ENCODE peak calls at places on chromosomes 11 and 22, in seven cellular contexts. V is fibroblast of mammary gland, N is thoracic aorta, C is cardiac fibroblast, F is right atrium auricular region, U is uterus, M is LNCaP clone FGC. Z is an unnamed sample.

GRCh38 chr11:2301631-2302272 is at the start of the genes C11orf21 and TSPAN32:
- DNase-seq in V (no peak), N (no peak), C (peak; percentile 69), F (peak; percentile 59), U (no peak), M (no peak), Z (peak; percentile 32)

GRCh38 chr11:394034-394857 is at the start of gene PKP3:
- DNase-seq in V (peak; percentile 72), N (no peak), C (peak; percentile 50), F (no peak), U (no peak), M (peak; percentile 84), Z (peak; percentile 36)

GRCh38 chr11:46210133-46210636 is 67.3 kb upstream of the CREB3L1 start:
- DNase-seq in V (peak; percentile 87), N (no peak), C (peak; percentile 83), F (no peak), U (no peak), M (no peak), Z (peak; percentile 87)

GRCh38 chr22:45328822-45329535 is 19.2 kb downstream of the FAM118A start:
- DNase-seq in V (no peak), N (no peak), C (no peak), F (no peak), U (no peak), M (no peak), Z (no peak)

GRCh38 chr11:47139878-47140277 is 36.8 kb downstream of the ARFGAP2 start:
- DNase-seq in V (no peak), N (no peak), C (no peak), F (no peak), U (no peak), M (no peak), Z (no peak)

GRCh38 chr11:80383655-80384054 is 942.8 kb upstream of the TENM4 start:
- DNase-seq in V (no peak), N (no peak), C (no peak), F (no peak), U (no peak), M (no peak), Z (no peak)

GRCh38 chr22:39574779-39575551 is 4.4 kb downstream of the CACNA1I start:
- DNase-seq in V (peak; percentile 93), N (no peak), C (peak; percentile 50), F (no peak), U (no peak), M (no peak), Z (peak; percentile 66)

GRCh38 chr11:17036666-17037658 is 22.7 kb upstream of the PLEKHA7 start:
- DNase-seq in V (peak; percentile 5), N (no peak), C (no peak), F (no peak), U (no peak), M (no peak), Z (no peak)

GRCh38 chr11:122853971-122854446 is 15.7 kb downstream of the CRTAM start:
- DNase-seq in V (peak; percentile 86), N (no peak), C (peak; percentile 87), F (peak; percentile 61), U (peak; percentile 54), M (peak; percentile 48), Z (peak; percentile 89)

GRCh38 chr11:60926500-60926899 is 2.2 kb downstream of the TMEM132A start:
- DNase-seq in V (no peak), N (no peak), C (no peak), F (no peak), U (no peak), M (no peak), Z (no peak)

GRCh38 chr22:22462813-22463567 is 45.6 kb downstream of the ZNF280B start:
- DNase-seq in V (peak; percentile 14), N (no peak), C (no peak), F (no peak), U (no peak), M (no peak), Z (no peak)

DNA sequence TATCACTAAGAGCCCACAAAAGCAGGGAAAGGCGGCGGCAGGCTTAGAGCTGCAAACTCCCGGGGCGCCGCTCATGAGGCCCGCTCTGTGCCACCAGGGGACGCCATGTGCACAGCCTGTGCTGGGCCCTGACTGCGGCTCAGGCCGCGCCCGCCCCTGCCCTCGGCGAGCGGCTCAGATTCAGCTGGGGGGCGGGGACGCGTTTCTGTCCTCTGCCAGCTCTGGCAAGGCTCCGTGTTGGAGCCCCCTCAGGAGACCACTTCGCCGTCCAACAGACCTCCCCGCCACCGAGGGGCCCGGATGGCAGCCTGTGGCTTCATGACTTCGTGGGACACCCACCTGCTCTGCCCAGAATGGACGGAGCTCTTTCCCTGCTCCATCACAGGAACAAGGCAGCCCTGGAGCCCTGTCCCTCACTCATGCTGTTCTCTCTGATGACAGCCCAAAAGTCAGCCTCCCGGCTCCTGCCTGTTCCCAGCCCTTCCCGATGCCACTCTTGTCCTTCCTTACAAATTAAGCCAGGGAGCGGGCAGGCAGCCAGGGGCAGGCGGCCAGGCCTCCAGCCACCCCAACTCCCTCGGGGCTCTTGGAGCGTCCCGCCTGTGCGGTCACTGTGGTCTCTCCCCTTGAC is 69.1 kb downstream of the NAT10 start:
- DNase-seq in V (peak; percentile 60), N (peak; percentile 37), C (peak; percentile 75), F (peak; percentile 84), U (peak; percentile 81), M (no peak), Z (peak; percentile 73)
- H3K4me3 ChIP-seq in V (peak overlapping the region; percentile 36), N (peak overlapping the region; percentile 70), C (peak overlapping the region; percentile 21), F (peak overlapping the region; percentile 33), U (no peak overlapping the region), M (peak overlapping the region; percentile 29), Z (peak overlapping the region; percentile 36)

GRCh38 chr11:8785998-8786397 is 103.4 kb downstream of the RPL27A start:
- DNase-seq in V (no peak), N (no peak), C (no peak), F (no peak), U (no peak), M (no peak), Z (no peak)

GRCh38 chr11:8788616-8789015 is 106.0 kb downstream of the RPL27A start:
- DNase-seq in V (no peak), N (no peak), C (no peak), F (no peak), U (no peak), M (no peak), Z (no peak)

GRCh38 chr11:8785457-8785856 is 102.9 kb downstream of the RPL27A start:
- DNase-seq in V (no peak), N (no peak), C (no peak), F (no peak), U (no peak), M (no peak), Z (no peak)

GRCh38 chr11:8787372-8787771 is 104.8 kb downstream of the RPL27A start:
- DNase-seq in V (no peak), N (no peak), C (no peak), F (no peak), U (peak; percentile 82), M (peak; percentile 52), Z (no peak)

DNA sequence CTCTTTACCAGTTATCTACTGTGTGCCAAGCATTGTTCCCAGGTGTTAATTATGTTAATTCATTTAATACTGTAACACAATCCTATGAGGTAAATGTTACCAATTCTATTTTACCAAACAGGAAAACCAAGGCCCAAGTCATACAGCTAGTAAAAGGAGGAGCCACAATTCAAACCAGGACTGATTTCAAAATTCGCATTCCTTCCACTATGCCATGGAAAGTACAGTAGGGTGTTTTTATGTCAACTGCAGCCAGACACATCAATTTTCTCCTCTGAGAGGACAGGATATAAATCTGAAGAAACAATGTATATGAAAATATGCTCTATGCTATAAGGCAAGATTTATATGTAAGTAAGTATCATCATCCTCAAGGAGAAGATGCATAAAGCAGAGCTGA is 104.3 kb downstream of the RPL27A start:
- DNase-seq in V (no peak), N (no peak), C (peak; percentile 45), F (no peak), U (no peak), M (no peak), Z (peak; percentile 52)
- TF ChIP-seq CTCF in V (peak; percentile 33), N (no peak), C (no peak), F (no peak), U (no peak), M (no peak), Z (peak; percentile 34)

GRCh38 chr11:123945132-123945531 is 1.5 kb upstream of the OR6T1 start:
- DNase-seq in V (no peak), N (no peak), C (no peak), F (no peak), U (no peak), M (no peak), Z (no peak)

GRCh38 chr11:123939317-123939716 is at the start of gene OR4D5:
- DNase-seq in V (no peak), N (no peak), C (no peak), F (no peak), U (no peak), M (no peak), Z (no peak)

GRCh38 chr11:123943738-123944137 is at the start of gene OR6T1:
- DNase-seq in V (no peak), N (no peak), C (no peak), F (no peak), U (no peak), M (no peak), Z (no peak)

DNA sequence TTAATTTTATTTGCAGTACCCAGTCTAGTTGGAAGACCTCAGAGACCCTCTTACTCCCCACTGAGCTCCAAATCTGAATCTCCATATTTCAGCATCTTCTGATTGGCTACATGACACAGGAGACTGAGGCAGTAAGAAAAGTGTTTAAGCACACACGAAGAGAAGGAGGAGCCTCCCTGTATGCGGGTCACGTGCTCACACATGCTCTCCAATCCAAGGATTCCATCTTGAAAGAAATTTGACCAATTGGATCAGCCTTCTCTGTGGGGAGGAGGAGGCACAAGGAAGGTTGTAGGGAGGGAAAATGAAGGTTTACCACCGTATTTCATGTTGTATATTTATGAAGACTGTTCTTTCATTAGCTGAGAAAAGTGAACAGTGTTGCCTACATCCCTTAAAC is 1.2 kb downstream of the OR6T1 start:
- DNase-seq in V (no peak), N (no peak), C (no peak), F (no peak), U (no peak), M (no peak), Z (no peak)
- H3K4me3 ChIP-seq in V (no peak overlapping the region), N (no peak overlapping the region), C (no peak overlapping the region), F (no peak overlapping the region), U (no peak overlapping the region), M (no peak overlapping the region), Z (no peak overlapping the region)

DNA sequence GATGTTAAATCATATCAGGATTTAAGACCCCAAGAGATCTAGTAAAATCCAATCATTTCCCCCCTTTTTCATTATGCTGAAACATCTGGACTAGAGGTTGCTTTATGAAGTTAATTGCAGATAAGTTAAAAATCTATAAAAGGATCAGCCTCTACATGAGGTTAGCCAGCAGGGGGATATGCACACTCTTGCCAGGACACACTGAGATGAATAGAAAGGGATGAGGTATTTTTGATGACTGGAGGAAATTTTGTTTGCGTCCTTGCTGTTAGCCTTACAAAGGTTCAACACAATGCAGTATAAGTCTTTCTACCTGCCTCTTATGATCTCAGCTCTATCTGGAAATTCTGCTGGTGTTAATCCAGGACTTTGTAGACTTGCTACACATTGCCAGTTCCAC is 1034.3 kb downstream of the LRRC4C start:
- DNase-seq in V (no peak), N (no peak), C (no peak), F (no peak), U (no peak), M (no peak), Z (no peak)
- TF ChIP-seq CTCF in V (no peak), N (no peak), C (no peak), F (no peak), U (no peak), M (peak; percentile 7), Z (no peak)

GRCh38 chr11:120985718-120986569 is 38.0 kb upstream of the TBCEL start:
- DNase-seq in V (peak; percentile 18), N (no peak), C (peak; percentile 60), F (no peak), U (peak; percentile 22), M (peak; percentile 22), Z (peak; percentile 48)
- H3K4me3 ChIP-seq in V (peak overlapping the region; percentile 20), N (peak overlapping the region; percentile 70), C (peak overlapping the region; percentile 32), F (peak overlapping the region; percentile 51), U (peak overlapping the region; percentile 0), M (peak overlapping the region; percentile 41), Z (peak overlapping the region; percentile 29)